ENCODE peak calls at places on chromosomes 1 and 21, in five cellular contexts. One of them, this sample, is unnamed.

GRCh38 chr1:197465528-197466205 is 197.6 kb downstream of the CRB1 start:
- DNase-seq in body of pancreas: no peak
- DNase-seq in heart left ventricle: no peak
- DNase-seq in uterus: no peak
- DNase-seq in right lobe of liver: no peak
- DNase-seq in this sample: no peak

GRCh38 chr1:243882276-243882675 is 32.2 kb upstream of the AKT3 start:
- DNase-seq in right lobe of liver: no peak
- DNase-seq in uterus: no peak
- DNase-seq in body of pancreas: no peak
- DNase-seq in heart left ventricle: no peak
- DNase-seq in this sample: no peak

GRCh38 chr21:43266534-43266933 is 97.7 kb downstream of the CRYAA start:
- DNase-seq in body of pancreas: no peak
- DNase-seq in uterus: no peak
- DNase-seq in right lobe of liver: no peak
- DNase-seq in heart left ventricle: no peak
- DNase-seq in this sample: no peak

GRCh38 chr1:232776526-232776925 is 28.7 kb upstream of the MAP10 start:
- DNase-seq in body of pancreas: no peak
- DNase-seq in heart left ventricle: no peak
- DNase-seq in right lobe of liver: no peak
- DNase-seq in uterus: no peak
- DNase-seq in this sample: no peak

GRCh38 chr1:154866995-154867795 is 2.9 kb downstream of the KCNN3 start:
- DNase-seq in body of pancreas: no peak
- DNase-seq in heart left ventricle: no peak
- DNase-seq in uterus: peak
- DNase-seq in right lobe of liver: no peak
- DNase-seq in this sample: peak

GRCh38 chr1:36160949-36161485 is 5.1 kb downstream of the MAP7D1 start:
- DNase-seq in right lobe of liver: no peak
- DNase-seq in heart left ventricle: peak
- DNase-seq in body of pancreas: no peak
- DNase-seq in uterus: peak
- DNase-seq in this sample: peak

GRCh38 chr1:241972703-241973375 is 15.3 kb downstream of the BECN2 start:
- DNase-seq in body of pancreas: no peak
- DNase-seq in right lobe of liver: no peak
- DNase-seq in heart left ventricle: no peak
- DNase-seq in uterus: no peak
- DNase-seq in this sample: peak

GRCh38 chr1:72371259-72372035 is 89.1 kb upstream of the NEGR1 start:
- DNase-seq in body of pancreas: no peak
- DNase-seq in heart left ventricle: no peak
- DNase-seq in right lobe of liver: no peak
- DNase-seq in uterus: no peak
- DNase-seq in this sample: no peak

GRCh38 chr1:230901711-230902110 is 33.4 kb upstream of the C1orf198 start:
- DNase-seq in body of pancreas: no peak
- DNase-seq in right lobe of liver: no peak
- DNase-seq in heart left ventricle: no peak
- DNase-seq in uterus: no peak
- DNase-seq in this sample: no peak

GRCh38 chr1:32728413-32729077 is 26.0 kb upstream of the SYNC start:
- DNase-seq in uterus: no peak
- DNase-seq in body of pancreas: no peak
- DNase-seq in heart left ventricle: no peak
- DNase-seq in right lobe of liver: no peak
- DNase-seq in this sample: no peak

GRCh38 chr21:41366522-41367151 is 4.8 kb downstream of the MX2 start:
- DNase-seq in uterus: no peak
- DNase-seq in body of pancreas: peak
- DNase-seq in heart left ventricle: peak
- DNase-seq in right lobe of liver: no peak
- DNase-seq in this sample: peak
- TF ChIP-seq POLR2A in uterus: no peak
- TF ChIP-seq POLR2A in body of pancreas: no peak
- TF ChIP-seq POLR2A in heart left ventricle: no peak
- TF ChIP-seq POLR2A in right lobe of liver: no peak
- TF ChIP-seq POLR2A in this sample: no peak

DNA sequence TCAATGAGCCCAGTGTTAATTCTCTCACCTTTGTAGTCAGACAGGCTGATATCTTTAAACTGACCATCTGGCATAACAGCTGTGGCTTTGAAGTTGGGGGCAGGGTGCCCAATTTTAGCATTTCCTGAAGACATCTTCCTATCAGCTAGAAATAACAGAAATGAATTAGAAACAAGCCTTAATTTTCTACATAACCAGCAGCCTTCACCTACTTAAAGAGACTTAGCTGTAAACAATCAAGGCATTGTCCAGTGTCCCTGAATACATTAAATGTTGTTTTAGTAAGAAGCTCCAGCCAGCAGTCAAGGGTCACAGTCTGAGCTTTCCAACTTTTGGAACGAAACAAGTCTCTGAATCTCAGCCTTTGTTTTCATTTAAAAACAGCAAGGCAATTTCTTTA is 2.8 kb downstream of the PRDX1 start:
- DNase-seq in right lobe of liver: no peak
- DNase-seq in uterus: no peak
- DNase-seq in body of pancreas: no peak
- DNase-seq in heart left ventricle: no peak
- DNase-seq in this sample: no peak
- TF ChIP-seq POLR2A in right lobe of liver: no peak
- TF ChIP-seq POLR2A in uterus: no peak
- TF ChIP-seq POLR2A in body of pancreas: no peak
- TF ChIP-seq POLR2A in heart left ventricle: no peak
- TF ChIP-seq POLR2A in this sample: no peak

DNA sequence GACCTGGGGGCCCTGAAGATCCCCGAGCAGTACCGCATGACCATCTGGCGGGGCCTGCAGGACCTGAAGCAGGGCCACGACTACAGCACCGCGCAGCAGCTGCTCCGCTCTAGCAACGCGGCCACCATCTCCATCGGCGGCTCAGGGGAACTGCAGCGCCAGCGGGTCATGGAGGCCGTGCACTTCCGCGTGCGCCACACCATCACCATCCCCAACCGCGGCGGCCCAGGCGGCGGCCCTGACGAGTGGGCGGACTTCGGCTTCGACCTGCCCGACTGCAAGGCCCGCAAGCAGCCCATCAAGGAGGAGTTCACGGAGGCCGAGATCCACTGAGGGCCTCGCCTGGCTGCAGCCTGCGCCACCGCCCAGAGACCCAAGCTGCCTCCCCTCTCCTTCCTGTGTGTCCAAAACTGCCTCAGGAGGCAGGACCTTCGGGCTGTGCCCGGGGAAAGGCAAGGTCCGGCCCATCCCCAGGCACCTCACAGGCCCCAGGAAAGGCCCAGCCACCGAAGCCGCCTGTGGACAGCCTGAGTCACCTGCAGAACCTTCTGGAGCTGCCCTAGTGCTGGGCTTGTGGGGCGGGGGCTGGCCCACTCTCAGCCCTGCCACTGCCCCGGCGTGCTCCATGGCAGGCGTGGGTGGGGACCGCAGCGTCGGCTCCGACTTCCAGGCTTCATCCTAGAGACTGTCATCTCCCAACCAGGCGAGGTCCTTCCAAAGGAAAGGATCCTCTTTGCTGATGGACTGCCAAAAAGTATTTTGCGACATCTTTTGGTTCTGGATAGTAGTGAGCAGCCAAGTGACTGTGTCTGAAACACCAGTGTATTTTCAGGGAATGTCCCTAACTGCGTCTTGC is 19.3 kb upstream of the CCDC27 start:
- DNase-seq in uterus: no peak
- DNase-seq in body of pancreas: no peak
- DNase-seq in heart left ventricle: peak
- DNase-seq in right lobe of liver: no peak
- DNase-seq in this sample: no peak
- TF ChIP-seq POLR2A in uterus: no peak
- TF ChIP-seq POLR2A in body of pancreas: no peak
- TF ChIP-seq POLR2A in heart left ventricle: no peak
- TF ChIP-seq POLR2A in right lobe of liver: no peak
- TF ChIP-seq POLR2A in this sample: no peak

GRCh38 chr1:28257736-28258135 is 1.6 kb upstream of the SESN2 start:
- DNase-seq in heart left ventricle: no peak
- DNase-seq in right lobe of liver: no peak
- DNase-seq in uterus: no peak
- DNase-seq in body of pancreas: no peak
- DNase-seq in this sample: no peak

GRCh38 chr1:28260803-28261174 is 1.5 kb downstream of the SESN2 start:
- DNase-seq in right lobe of liver: no peak
- DNase-seq in heart left ventricle: no peak
- DNase-seq in body of pancreas: no peak
- DNase-seq in uterus: no peak
- DNase-seq in this sample: no peak

GRCh38 chr1:28259252-28259934 is at the start of gene SESN2:
- DNase-seq in body of pancreas: peak
- DNase-seq in right lobe of liver: peak
- DNase-seq in heart left ventricle: peak
- DNase-seq in uterus: peak
- DNase-seq in this sample: peak

GRCh38 chr1:28258628-28259251 is 578 bp upstream of the SESN2 start:
- DNase-seq in heart left ventricle: no peak
- DNase-seq in right lobe of liver: no peak
- DNase-seq in body of pancreas: no peak
- DNase-seq in uterus: no peak
- DNase-seq in this sample: no peak

DNA sequence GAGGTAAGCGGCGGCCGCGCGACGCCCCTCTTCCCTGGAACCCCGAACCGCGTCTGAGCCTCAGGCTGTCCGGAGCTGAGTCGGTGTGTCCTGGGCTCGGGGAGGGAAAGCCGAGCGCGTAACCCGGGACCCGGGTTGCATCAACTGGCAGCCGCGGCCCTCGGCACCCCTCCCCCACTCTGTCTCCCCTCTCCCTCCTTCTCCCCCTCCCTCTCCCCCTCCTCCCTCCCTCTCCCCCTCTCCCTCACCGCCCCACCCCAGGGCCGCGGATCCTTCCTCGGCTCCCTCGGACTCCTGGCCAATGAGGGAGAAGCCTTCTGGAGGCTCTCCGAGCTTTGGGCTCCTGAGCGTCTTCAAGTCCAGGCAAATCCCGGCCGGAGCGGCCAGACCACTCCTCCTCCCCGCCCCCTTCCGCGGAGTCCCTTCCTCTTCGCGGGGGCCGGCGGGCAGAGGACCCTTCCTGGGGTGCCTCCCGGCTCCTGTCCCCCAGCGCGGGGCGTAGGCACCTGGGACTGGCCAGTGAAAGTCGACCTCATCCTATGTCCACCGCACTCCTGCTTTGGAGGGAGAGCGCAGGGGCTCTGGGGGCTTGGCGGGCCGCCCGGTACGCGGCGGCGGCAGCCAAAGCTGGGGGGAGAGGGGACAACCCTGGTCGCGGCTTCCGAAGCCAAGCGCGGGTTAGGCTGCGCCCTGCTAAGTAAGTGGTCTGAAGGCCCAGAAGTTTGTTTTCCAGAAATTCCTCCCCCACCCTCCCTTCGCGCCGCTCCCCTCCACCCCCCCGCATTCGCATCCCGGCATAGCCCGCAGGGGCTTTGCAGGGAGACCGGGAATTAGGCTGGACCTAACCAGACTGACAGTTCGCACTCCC is 851 bp downstream of the SESN2 start:
- DNase-seq in right lobe of liver: peak
- DNase-seq in uterus: peak
- DNase-seq in body of pancreas: peak
- DNase-seq in heart left ventricle: peak
- DNase-seq in this sample: no peak
- TF ChIP-seq POLR2A in right lobe of liver: no peak
- TF ChIP-seq POLR2A in uterus: no peak
- TF ChIP-seq POLR2A in body of pancreas: no peak
- TF ChIP-seq POLR2A in heart left ventricle: no peak
- TF ChIP-seq POLR2A in this sample: no peak

GRCh38 chr21:46297311-46298082 is 11.4 kb downstream of the YBEY start:
- DNase-seq in right lobe of liver: no peak
- DNase-seq in body of pancreas: no peak
- DNase-seq in uterus: no peak
- DNase-seq in heart left ventricle: peak
- DNase-seq in this sample: no peak

GRCh38 chr21:46295996-46296752 is 10.0 kb downstream of the YBEY start:
- DNase-seq in right lobe of liver: peak
- DNase-seq in heart left ventricle: peak
- DNase-seq in uterus: peak
- DNase-seq in body of pancreas: peak
- DNase-seq in this sample: no peak

GRCh38 chr21:46295177-46295711 is 9.1 kb downstream of the YBEY start:
- DNase-seq in body of pancreas: no peak
- DNase-seq in heart left ventricle: no peak
- DNase-seq in right lobe of liver: no peak
- DNase-seq in uterus: no peak
- DNase-seq in this sample: peak

GRCh38 chr21:46299167-46299566 is 13.0 kb downstream of the YBEY start:
- DNase-seq in right lobe of liver: no peak
- DNase-seq in body of pancreas: no peak
- DNase-seq in heart left ventricle: no peak
- DNase-seq in uterus: no peak
- DNase-seq in this sample: no peak

GRCh38 chr21:46298083-46298412 is 11.9 kb downstream of the YBEY start:
- DNase-seq in heart left ventricle: no peak
- DNase-seq in uterus: no peak
- DNase-seq in body of pancreas: no peak
- DNase-seq in right lobe of liver: no peak
- DNase-seq in this sample: no peak
- TF ChIP-seq POLR2A in heart left ventricle: no peak
- TF ChIP-seq POLR2A in uterus: no peak
- TF ChIP-seq POLR2A in body of pancreas: no peak
- TF ChIP-seq POLR2A in right lobe of liver: no peak
- TF ChIP-seq POLR2A in this sample: no peak

GRCh38 chr1:23699280-23700179 is 7.9 kb downstream of the RPL11 start:
- DNase-seq in body of pancreas: no peak
- DNase-seq in uterus: no peak
- DNase-seq in heart left ventricle: no peak
- DNase-seq in right lobe of liver: no peak
- DNase-seq in this sample: no peak
- TF ChIP-seq POLR2A in body of pancreas: no peak
- TF ChIP-seq POLR2A in uterus: no peak
- TF ChIP-seq POLR2A in heart left ventricle: no peak
- TF ChIP-seq POLR2A in right lobe of liver: no peak
- TF ChIP-seq POLR2A in this sample: no peak

GRCh38 chr1:1332031-1332755 is 1.1 kb downstream of the TAS1R3 start:
- DNase-seq in uterus: no peak
- DNase-seq in right lobe of liver: peak
- DNase-seq in body of pancreas: no peak
- DNase-seq in heart left ventricle: no peak
- DNase-seq in this sample: no peak
- TF ChIP-seq POLR2A in uterus: no peak
- TF ChIP-seq POLR2A in right lobe of liver: no peak
- TF ChIP-seq POLR2A in body of pancreas: no peak
- TF ChIP-seq POLR2A in heart left ventricle: no peak
- TF ChIP-seq POLR2A in this sample: no peak

GRCh38 chr21:33403128-33403785 is at the start of gene IFNGR2:
- DNase-seq in right lobe of liver: peak
- DNase-seq in heart left ventricle: peak
- DNase-seq in body of pancreas: peak
- DNase-seq in uterus: no peak
- DNase-seq in this sample: peak
- TF ChIP-seq POLR2A in right lobe of liver: peak
- TF ChIP-seq POLR2A in heart left ventricle: no peak
- TF ChIP-seq POLR2A in body of pancreas: no peak
- TF ChIP-seq POLR2A in uterus: peak
- TF ChIP-seq POLR2A in this sample: peak